ENCODE peak calls at places on chromosomes 11 and 22, in five cellular contexts. P is spleen, U is cardiac fibroblast, Z is HFF-Myc, J is IMR-90. Y is an unnamed sample.

GRCh38 chr11:62552931-62553838 is 6.6 kb upstream of the AHNAK start:
- DNase-seq in P (peak; percentile 85), U (peak; percentile 95), Z (peak; percentile 94), J (peak; percentile 96), Y (no peak)

GRCh38 chr11:21446939-21447590 is 745.8 kb upstream of the ANO5 start:
- DNase-seq in P (no peak), U (no peak), Z (no peak), J (no peak), Y (no peak)

GRCh38 chr22:39312410-39312809 is 7.0 kb downstream of the RPL3 start:
- DNase-seq in P (no peak), U (no peak), Z (no peak), J (no peak), Y (no peak)

GRCh38 chr11:134037093-134037908 is 31.6 kb upstream of the JAM3 start:
- DNase-seq in P (peak; percentile 89), U (peak; percentile 75), Z (no peak), J (peak; percentile 59), Y (peak; percentile 41)

GRCh38 chr11:43687120-43687791 is 6.7 kb downstream of the HSD17B12 start:
- DNase-seq in P (no peak), U (peak; percentile 93), Z (no peak), J (peak; percentile 19), Y (no peak)

GRCh38 chr11:575324-575995 is 810 bp upstream of the PHRF1 start:
- DNase-seq in P (peak; percentile 95), U (no peak), Z (no peak), J (no peak), Y (no peak)

GRCh38 chr11:8219257-8220021 is 44.2 kb downstream of the LMO1 start:
- DNase-seq in P (no peak), U (peak; percentile 67), Z (peak; percentile 20), J (peak; percentile 55), Y (no peak)

GRCh38 chr11:33016654-33017053 is 976 bp downstream of the DEPDC7 start:
- DNase-seq in P (no peak), U (no peak), Z (no peak), J (no peak), Y (no peak)

GRCh38 chr11:114075891-114076441 is 16.5 kb downstream of the ZBTB16 start:
- DNase-seq in P (no peak), U (peak; percentile 84), Z (no peak), J (peak; percentile 24), Y (peak; percentile 62)

GRCh38 chr11:124831897-124832296 is 31.7 kb upstream of the MSANTD2 start:
- DNase-seq in P (no peak), U (no peak), Z (no peak), J (no peak), Y (no peak)

GRCh38 chr11:123426766-123427165 is 3.3 kb upstream of the GRAMD1B start:
- DNase-seq in P (no peak), U (no peak), Z (no peak), J (no peak), Y (no peak)

GRCh38 chr22:28837640-28838039 is 37.3 kb upstream of the XBP1 start:
- DNase-seq in P (peak; percentile 31), U (no peak), Z (no peak), J (no peak), Y (no peak)

GRCh38 chr22:38106814-38107578 is 3.5 kb downstream of the BAIAP2L2 start:
- DNase-seq in P (no peak), U (no peak), Z (no peak), J (no peak), Y (no peak)

GRCh38 chr11:130178441-130178971 is 18.9 kb downstream of the ST14 start:
- DNase-seq in P (no peak), U (no peak), Z (no peak), J (peak; percentile 10), Y (no peak)

GRCh38 chr11:4626207-4627105 is 10.8 kb upstream of the OR51D1 start:
- DNase-seq in P (no peak), U (peak; percentile 82), Z (peak; percentile 70), J (peak; percentile 79), Y (peak; percentile 82)

GRCh38 chr11:100592619-100593309 is 94.3 kb upstream of the ARHGAP42 start:
- DNase-seq in P (no peak), U (no peak), Z (no peak), J (peak; percentile 51), Y (no peak)

GRCh38 chr22:32411388-32411787 is 659 bp downstream of the RTCB start:
- DNase-seq in P (no peak), U (no peak), Z (no peak), J (peak; percentile 40), Y (no peak)

GRCh38 chr11:128235446-128235845 is 351.9 kb downstream of the ETS1 start:
- DNase-seq in P (no peak), U (peak; percentile 51), Z (no peak), J (no peak), Y (no peak)

GRCh38 chr22:19356708-19357269 is 65.3 kb upstream of the CLTCL1 start:
- DNase-seq in P (no peak), U (no peak), Z (no peak), J (no peak), Y (no peak)

GRCh38 chr11:27864046-27865025 is 164.1 kb upstream of the BDNF start:
- DNase-seq in P (no peak), U (no peak), Z (no peak), J (no peak), Y (no peak)

GRCh38 chr11:108853864-108854263 is 189.0 kb downstream of the DDX10 start:
- DNase-seq in P (no peak), U (peak; percentile 21), Z (no peak), J (no peak), Y (no peak)

GRCh38 chr11:60788401-60789110 is 3.4 kb downstream of the MS4A10 start:
- DNase-seq in P (peak; percentile 1), U (peak; percentile 54), Z (no peak), J (no peak), Y (no peak)

GRCh38 chr11:92941676-92942571 is 27.5 kb upstream of the MTNR1B start:
- DNase-seq in P (no peak), U (peak; percentile 59), Z (peak; percentile 9), J (peak; percentile 50), Y (peak; percentile 16)

GRCh38 chr11:65653229-65654225 is 9.2 kb downstream of the RELA start:
- DNase-seq in P (peak; percentile 59), U (peak; percentile 29), Z (no peak), J (no peak), Y (no peak)

GRCh38 chr11:87803748-87804147 is 371.5 kb downstream of the RAB38 start:
- DNase-seq in P (no peak), U (no peak), Z (no peak), J (no peak), Y (no peak)

GRCh38 chr11:66020618-66021357 is 5.5 kb downstream of the CATSPER1 start:
- DNase-seq in P (peak; percentile 84), U (peak; percentile 69), Z (no peak), J (peak; percentile 79), Y (no peak)

GRCh38 chr11:87198266-87198881 is 160.6 kb downstream of the TMEM135 start:
- DNase-seq in P (no peak), U (no peak), Z (no peak), J (peak; percentile 8), Y (no peak)

GRCh38 chr22:35072939-35073338 is 7.0 kb downstream of the ISX start:
- DNase-seq in P (no peak), U (no peak), Z (no peak), J (peak; percentile 3), Y (no peak)

DNA sequence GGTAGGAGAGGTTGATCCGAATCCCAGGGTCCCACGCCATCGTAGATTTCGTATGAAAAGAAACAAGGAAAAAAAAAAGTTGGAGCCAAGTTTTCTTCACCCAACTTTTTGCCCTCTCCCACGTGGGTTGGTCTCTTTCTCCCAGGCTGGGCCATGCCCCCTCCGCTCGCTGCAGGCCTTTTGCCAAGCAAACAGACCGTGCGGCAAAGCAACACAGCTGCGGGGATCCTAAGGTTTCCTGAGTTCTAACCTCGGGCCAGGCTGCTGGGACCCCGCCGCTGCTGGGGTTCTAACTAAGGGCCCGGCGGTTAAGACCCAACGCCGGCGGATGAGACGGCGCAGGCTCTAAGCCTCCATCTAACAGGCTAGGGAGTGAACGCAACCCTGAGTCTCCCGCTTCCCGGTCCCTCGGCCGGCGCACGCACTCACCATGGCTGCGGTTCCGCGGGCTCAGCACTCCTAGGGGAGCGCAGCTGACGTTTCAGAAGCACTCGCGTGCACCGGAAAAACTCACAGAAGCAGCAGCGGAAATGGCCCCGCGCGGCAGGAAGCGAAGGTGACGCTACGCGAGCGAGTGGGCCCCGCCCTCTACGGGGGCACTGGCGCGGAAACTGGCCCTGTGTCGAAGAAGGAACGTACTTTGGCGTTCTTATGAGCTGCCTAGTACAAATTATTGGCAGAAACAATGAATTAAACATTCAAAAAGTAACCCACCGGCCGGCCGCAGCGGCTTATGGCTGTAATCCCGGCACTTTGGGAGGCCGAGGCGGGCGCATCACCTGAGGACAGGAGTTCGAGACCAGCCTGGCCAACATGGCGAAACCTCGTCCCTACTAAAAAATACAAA is at the start of gene SNU13:
- DNase-seq in P (peak; percentile 99), U (peak; percentile 94), Z (no peak), J (peak; percentile 92), Y (peak; percentile 75)
- TF ChIP-seq CTCF in P (peak; percentile 49), U (no peak), Z (no peak), J (peak; percentile 4), Y (no peak)

GRCh38 chr11:25377466-25377865 is 880.6 kb downstream of the LUZP2 start:
- DNase-seq in P (no peak), U (no peak), Z (no peak), J (no peak), Y (no peak)
- TF ChIP-seq CTCF in P (no peak), U (no peak), Z (no peak), J (no peak), Y (no peak)

GRCh38 chr11:12185106-12185690 is 74.8 kb downstream of the MICAL2 start:
- DNase-seq in P (no peak), U (no peak), Z (no peak), J (no peak), Y (no peak)

GRCh38 chr11:12184696-12185095 is 74.3 kb downstream of the MICAL2 start:
- DNase-seq in P (no peak), U (no peak), Z (no peak), J (peak; percentile 54), Y (no peak)

GRCh38 chr11:12187399-12187798 is 77.0 kb downstream of the MICAL2 start:
- DNase-seq in P (no peak), U (peak; percentile 50), Z (no peak), J (peak; percentile 64), Y (no peak)

GRCh38 chr11:12186683-12187082 is 76.3 kb downstream of the MICAL2 start:
- DNase-seq in P (no peak), U (no peak), Z (no peak), J (no peak), Y (no peak)

GRCh38 chr11:12185914-12186313 is 75.5 kb downstream of the MICAL2 start:
- DNase-seq in P (no peak), U (peak; percentile 82), Z (no peak), J (peak; percentile 87), Y (no peak)
- TF ChIP-seq CTCF in P (no peak), U (no peak), Z (no peak), J (no peak), Y (no peak)

DNA sequence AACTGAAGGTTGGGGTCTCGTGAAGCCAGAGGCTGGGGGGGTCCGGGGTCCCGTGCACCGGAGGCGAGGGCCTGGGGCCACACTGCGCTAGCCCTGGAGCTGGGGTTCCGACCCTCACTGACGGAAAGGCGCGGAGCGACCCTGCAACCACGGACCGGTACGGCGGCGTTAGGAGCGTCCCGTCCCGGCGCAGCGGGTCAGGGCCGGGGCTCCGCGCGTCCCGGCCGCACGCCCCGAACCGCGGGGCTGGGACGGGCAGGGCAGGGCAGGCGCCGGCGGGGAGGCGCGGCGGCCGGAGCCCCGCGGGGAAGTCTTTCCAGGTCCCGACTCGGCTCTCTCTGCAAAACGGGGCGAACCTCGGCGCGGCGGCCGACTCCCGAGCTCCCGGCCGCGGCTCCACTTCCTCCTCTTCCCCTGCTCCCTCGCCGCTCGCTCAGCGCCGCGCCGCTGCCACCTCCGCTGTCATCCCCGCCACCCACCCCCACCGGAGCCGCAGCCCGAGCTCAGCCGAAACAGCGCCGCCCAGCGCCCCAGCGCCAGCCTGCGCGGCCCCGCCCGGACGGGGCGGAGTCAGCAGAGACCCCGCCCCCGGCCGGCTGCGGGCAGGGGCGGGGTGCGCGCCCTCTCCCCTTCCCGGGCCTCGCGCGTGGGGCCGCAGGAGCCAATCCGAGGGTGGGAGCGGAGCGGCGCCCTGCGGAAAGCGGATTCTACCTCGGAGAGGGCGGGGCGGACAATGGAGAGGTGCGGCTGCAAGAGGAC is at the start of gene GDPD5:
- DNase-seq in P (peak; percentile 95), U (peak; percentile 84), Z (no peak), J (peak; percentile 64), Y (peak; percentile 77)
- TF ChIP-seq CTCF in P (peak; percentile 78), U (no peak), Z (peak; percentile 30), J (peak; percentile 60), Y (peak; percentile 60)

Y was measured in neural crest cell.